ENCODE peak calls at places on chromosomes 5 and 9, in nine cellular contexts. O, R, D, B, G, F, Y, H and M are unnamed samples.

GRCh38 chr5:119274767-119275130 is 81.1 kb upstream of the TNFAIP8 start:
- DNase-seq in O (no peak), R (no peak), D (peak), B (no peak), G (peak), F (no peak), Y (no peak), H (no peak), M (no peak)

GRCh38 chr5:89351975-89352374 is 469.0 kb upstream of the MEF2C start:
- DNase-seq in O (no peak), R (no peak), D (peak), B (no peak), G (peak), F (no peak), Y (no peak), H (no peak), M (no peak)

GRCh38 chr9:69066955-69067354 is 31.4 kb downstream of the FXN start:
- DNase-seq in O (peak), R (no peak), D (no peak), B (no peak), G (no peak), F (no peak), Y (no peak), H (no peak), M (no peak)

GRCh38 chr5:153147891-153148623 is 342.4 kb upstream of the GRIA1 start:
- DNase-seq in O (peak), R (no peak), D (peak), B (no peak), G (peak), F (no peak), Y (no peak), H (no peak), M (no peak)

GRCh38 chr5:89613222-89613956 is 730.4 kb upstream of the MEF2C start:
- DNase-seq in O (no peak), R (no peak), D (peak), B (no peak), G (peak), F (no peak), Y (no peak), H (no peak), M (no peak)

GRCh38 chr9:129888085-129888808 is 53.0 kb downstream of the USP20 start:
- DNase-seq in O (no peak), R (peak), D (no peak), B (peak), G (no peak), F (no peak), Y (no peak), H (peak), M (peak)

GRCh38 chr5:172496671-172497371 is 42.5 kb upstream of the SH3PXD2B start:
- DNase-seq in O (no peak), R (peak), D (no peak), B (peak), G (peak), F (peak), Y (peak), H (peak), M (no peak)

GRCh38 chr5:132447196-132447595 is 43.4 kb downstream of the IRF1 start:
- DNase-seq in O (no peak), R (no peak), D (no peak), B (no peak), G (no peak), F (peak), Y (no peak), H (no peak), M (no peak)

GRCh38 chr9:114995681-114996221 is 65.4 kb upstream of the TNFSF8 start:
- DNase-seq in O (no peak), R (no peak), D (no peak), B (peak), G (no peak), F (no peak), Y (no peak), H (peak), M (no peak)

GRCh38 chr5:158777647-158778368 is 321.9 kb downstream of the EBF1 start:
- DNase-seq in O (no peak), R (no peak), D (no peak), B (no peak), G (peak), F (peak), Y (no peak), H (no peak), M (no peak)

DNA sequence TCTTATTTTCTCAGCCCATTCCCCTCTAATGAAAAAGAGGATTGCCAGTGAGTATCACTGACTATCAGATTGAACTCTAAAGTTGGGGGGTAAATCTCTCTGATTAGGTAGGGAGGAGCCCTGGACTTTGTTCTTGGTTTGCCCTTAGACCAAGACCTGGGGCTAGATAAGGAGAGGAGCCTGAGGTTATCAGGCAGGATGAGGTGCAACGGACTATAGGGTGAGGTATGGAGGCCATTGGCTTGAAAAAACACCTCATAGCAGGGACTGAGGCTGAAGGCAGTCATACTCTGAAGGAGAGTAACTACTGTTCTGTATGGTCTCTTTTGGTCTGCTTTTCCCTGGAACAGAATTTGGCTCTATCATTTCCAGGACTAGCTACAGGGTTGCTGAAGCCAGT is 2.5 kb downstream of the TRIM32 start:
- DNase-seq in O (no peak), R (no peak), D (no peak), B (no peak), G (no peak), F (no peak), Y (no peak), H (no peak), M (no peak)
- H3K4me3 ChIP-seq in O (no peak), R (no peak), D (no peak), B (no peak), G (peak), F (no peak), Y (no peak), H (no peak), M (no peak)

DNA sequence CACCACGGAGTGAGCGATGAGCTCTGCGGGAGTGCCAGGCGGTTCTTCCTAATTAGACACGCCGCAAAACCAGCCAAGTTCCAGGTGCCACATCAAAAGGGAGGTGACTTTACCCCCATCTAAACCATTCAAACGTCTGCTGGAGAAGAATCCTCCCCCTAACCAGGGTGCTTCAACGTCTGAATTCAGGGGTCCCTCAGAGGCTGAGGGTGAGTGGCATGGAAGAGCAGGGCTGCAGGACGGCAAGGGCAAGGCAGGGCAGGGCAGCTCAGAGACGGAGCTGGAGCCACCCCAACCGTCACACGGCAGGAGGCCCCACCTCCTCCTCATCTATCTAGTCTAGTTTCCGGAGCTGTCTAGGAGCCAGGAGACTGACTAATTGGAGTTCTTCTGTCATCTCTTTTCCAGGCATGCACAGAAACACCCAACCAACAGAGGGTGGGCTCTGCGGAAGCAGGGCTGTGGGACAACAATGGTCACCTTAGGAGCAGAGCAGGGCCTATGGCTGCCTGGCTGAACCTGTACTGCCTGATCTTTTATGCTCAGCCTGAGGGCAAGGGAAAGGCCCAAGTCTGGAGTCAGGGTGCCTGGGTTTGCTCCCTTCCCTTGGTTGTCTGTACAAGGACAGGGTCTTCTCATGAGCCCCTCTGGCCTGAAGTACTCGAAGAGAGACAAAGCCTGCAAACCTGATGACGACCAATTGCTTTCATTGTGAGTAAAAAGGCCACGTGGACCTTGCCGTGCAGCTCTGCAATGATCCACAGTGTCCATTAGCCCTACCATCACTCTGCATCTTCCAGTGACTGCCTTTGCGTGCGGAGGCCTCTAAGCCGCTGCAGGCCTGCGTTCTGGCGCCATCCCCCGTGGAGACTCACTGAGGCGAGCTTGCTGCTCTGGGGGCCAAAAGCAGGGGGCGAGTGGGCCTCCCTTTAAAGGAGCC is 81.0 kb upstream of the SLC25A51 start:
- DNase-seq in O (no peak), R (no peak), D (peak), B (peak), G (peak), F (no peak), Y (no peak), H (no peak), M (no peak)
- H3K4me3 ChIP-seq in O (no peak), R (no peak), D (no peak), B (no peak), G (no peak), F (no peak), Y (no peak), H (no peak), M (no peak)

GRCh38 chr5:138632900-138633489 is 57.8 kb upstream of the HSPA9 start:
- DNase-seq in O (peak), R (no peak), D (peak), B (peak), G (peak), F (peak), Y (peak), H (peak), M (no peak)
- H3K4me3 ChIP-seq in O (no peak), R (no peak), D (no peak), B (no peak), G (no peak), F (no peak), Y (no peak), H (no peak), M (no peak)

GRCh38 chr5:178116406-178116885 is 3.1 kb downstream of the N4BP3 start:
- DNase-seq in O (no peak), R (peak), D (no peak), B (no peak), G (no peak), F (no peak), Y (no peak), H (no peak), M (no peak)

GRCh38 chr5:178113841-178114324 is 551 bp downstream of the N4BP3 start:
- DNase-seq in O (peak), R (no peak), D (no peak), B (no peak), G (no peak), F (no peak), Y (no peak), H (no peak), M (no peak)

GRCh38 chr5:178114325-178115135 is 1.2 kb downstream of the N4BP3 start:
- DNase-seq in O (peak), R (peak), D (no peak), B (no peak), G (peak), F (no peak), Y (no peak), H (no peak), M (no peak)

GRCh38 chr5:178115835-178116405 is 2.6 kb downstream of the N4BP3 start:
- DNase-seq in O (peak), R (no peak), D (no peak), B (no peak), G (no peak), F (no peak), Y (no peak), H (no peak), M (no peak)

GRCh38 chr5:178115136-178115834 is 2.0 kb downstream of the N4BP3 start:
- DNase-seq in O (peak), R (no peak), D (no peak), B (no peak), G (no peak), F (no peak), Y (no peak), H (no peak), M (no peak)
- H3K4me3 ChIP-seq in O (peak), R (peak), D (no peak), B (peak), G (no peak), F (no peak), Y (no peak), H (peak), M (peak)

GRCh38 chr9:351916-352315 is 137.3 kb downstream of the DOCK8 start:
- DNase-seq in O (no peak), R (no peak), D (no peak), B (no peak), G (no peak), F (no peak), Y (no peak), H (no peak), M (no peak)
- H3K4me3 ChIP-seq in O (no peak), R (no peak), D (no peak), B (no peak), G (no peak), F (no peak), Y (no peak), H (no peak), M (no peak)